ENCODE peak calls at places on chromosomes 1 and 21, in five cellular contexts. M is CD4-positive, alpha-beta T cell; F is GM13977; A is ovary; N is hepatocyte. V is an unnamed sample.

GRCh38 chr21:29279531-29279930 is 19.2 kb upstream of the BACH1 start:
- DNase-seq in F (no peak), A (no peak), N (no peak), M (no peak), V (no peak)

GRCh38 chr1:37473431-37474050 is 839 bp upstream of the ZC3H12A start:
- DNase-seq in A (peak), N (peak), M (no peak), F (no peak), V (peak)

GRCh38 chr1:24935615-24936484 is 5.8 kb upstream of the RUNX3 start:
- DNase-seq in F (peak), A (no peak), N (no peak), M (no peak), V (peak)

GRCh38 chr1:242824435-242824834 is 299.9 kb upstream of the PLD5 start:
- DNase-seq in F (no peak), N (peak), M (no peak), A (no peak), V (no peak)

GRCh38 chr1:111618953-111619634 is 495 bp upstream of the RAP1A start:
- DNase-seq in A (peak), N (no peak), M (no peak), F (no peak), V (no peak)

GRCh38 chr1:197761654-197762053 is 13.6 kb downstream of the DENND1B start:
- DNase-seq in N (no peak), M (no peak), F (peak), A (no peak), V (peak)

GRCh38 chr1:226310637-226311195 is 1.8 kb upstream of the LIN9 start:
- DNase-seq in F (no peak), A (no peak), N (no peak), M (no peak), V (no peak)

GRCh38 chr1:156677616-156678596 is 699 bp upstream of the NES start:
- DNase-seq in M (no peak), N (peak), A (peak), F (peak), V (peak)

GRCh38 chr1:108121361-108122143 is 78.6 kb downstream of the SLC25A24 start:
- DNase-seq in F (no peak), M (no peak), A (no peak), N (peak), V (no peak)

GRCh38 chr1:10788592-10789006 is 7.8 kb downstream of the CASZ1 start:
- DNase-seq in M (no peak), N (peak), A (no peak), F (no peak), V (no peak)

GRCh38 chr1:165898837-165899236 is 71.4 kb downstream of the UCK2 start:
- DNase-seq in M (no peak), A (no peak), F (no peak), N (peak), V (no peak)

GRCh38 chr1:213089924-213090677 is 39.1 kb downstream of the RPS6KC1 start:
- DNase-seq in A (no peak), F (no peak), M (no peak), N (no peak), V (no peak)

GRCh38 chr1:23478896-23479790 is 4.8 kb downstream of the ASAP3 start:
- DNase-seq in A (peak), N (peak), M (no peak), F (no peak), V (no peak)

GRCh38 chr1:99738858-99739465 is 27.5 kb downstream of the FRRS1 start:
- DNase-seq in N (peak), A (no peak), F (no peak), M (no peak), V (no peak)

DNA sequence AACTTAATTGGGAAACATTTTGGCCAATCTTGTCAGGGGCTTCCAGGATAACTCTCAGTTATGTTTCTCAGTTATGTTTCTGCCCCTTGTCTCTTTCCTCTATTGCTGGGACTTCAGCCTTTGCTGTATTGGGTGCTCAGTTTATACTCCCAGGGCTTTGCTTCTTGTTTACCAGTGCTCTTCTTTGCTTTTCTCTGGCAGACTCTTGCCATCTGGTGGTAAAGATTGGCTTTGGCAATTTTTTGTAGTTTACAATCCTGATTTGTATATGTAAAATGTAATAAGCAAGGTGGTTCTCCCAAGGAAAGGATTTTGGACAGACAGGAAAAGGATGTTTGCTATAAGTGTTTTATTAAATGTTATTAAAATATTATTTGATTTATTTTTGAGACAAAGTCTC is 37.9 kb downstream of the FABP3 start:
- DNase-seq in N (peak), F (peak), M (no peak), A (no peak), V (peak)
- TF ChIP-seq CTCF in N (peak), F (peak), M (peak), A (peak), V (peak)

GRCh38 chr1:29124366-29125236 is 898 bp upstream of the TMEM200B start:
- DNase-seq in N (peak), A (peak), F (peak), M (peak), V (peak)
- TF ChIP-seq CTCF in N (peak), A (peak), F (no peak), M (no peak), V (no peak)

GRCh38 chr1:202135221-202135721 is 9.3 kb downstream of the ARL8A start:
- DNase-seq in F (peak), A (peak), M (peak), N (peak), V (peak)
- TF ChIP-seq CTCF in F (peak), A (peak), M (peak), N (peak), V (peak)

GRCh38 chr1:190478193-190479007 is 736 bp upstream of the BRINP3 start:
- DNase-seq in N (peak), F (no peak), M (no peak), A (peak), V (peak)
- TF ChIP-seq CTCF in N (peak), F (no peak), M (no peak), A (no peak), V (no peak)